ENCODE peak calls at places on chromosomes 2 and 18, in six cellular contexts. One of them, this sample, is unnamed.

GRCh38 chr2:69017080-69017479 is 4.1 kb downstream of the ANTXR1 start:
- DNase-seq in IMR-90: peak
- DNase-seq in trophoblast cell: no peak
- DNase-seq in mesenchymal stem cell: peak
- DNase-seq in neuronal stem cell: no peak
- DNase-seq in H9: no peak
- DNase-seq in this sample: no peak

GRCh38 chr2:10278029-10278762 is 24.5 kb upstream of the HPCAL1 start:
- DNase-seq in H9: no peak
- DNase-seq in neuronal stem cell: no peak
- DNase-seq in IMR-90: peak
- DNase-seq in mesenchymal stem cell: peak
- DNase-seq in trophoblast cell: peak
- DNase-seq in this sample: no peak

GRCh38 chr2:20620696-20621365 is 30.1 kb downstream of the HS1BP3 start:
- DNase-seq in trophoblast cell: peak
- DNase-seq in neuronal stem cell: no peak
- DNase-seq in H9: no peak
- DNase-seq in IMR-90: no peak
- DNase-seq in mesenchymal stem cell: no peak
- DNase-seq in this sample: no peak

GRCh38 chr2:160583162-160583522 is 89.5 kb upstream of the RBMS1 start:
- DNase-seq in trophoblast cell: no peak
- DNase-seq in neuronal stem cell: no peak
- DNase-seq in mesenchymal stem cell: no peak
- DNase-seq in H9: no peak
- DNase-seq in IMR-90: peak
- DNase-seq in this sample: no peak

GRCh38 chr2:169509230-169509917 is at the start of gene KLHL41:
- DNase-seq in mesenchymal stem cell: no peak
- DNase-seq in IMR-90: peak
- DNase-seq in trophoblast cell: no peak
- DNase-seq in neuronal stem cell: no peak
- DNase-seq in H9: no peak
- DNase-seq in this sample: no peak

GRCh38 chr18:57705011-57705410 is 83.4 kb upstream of the NARS1 start:
- DNase-seq in IMR-90: no peak
- DNase-seq in trophoblast cell: no peak
- DNase-seq in neuronal stem cell: no peak
- DNase-seq in H9: no peak
- DNase-seq in mesenchymal stem cell: no peak
- DNase-seq in this sample: no peak

GRCh38 chr2:106144621-106145331 is 49.3 kb downstream of the UXS1 start:
- DNase-seq in trophoblast cell: no peak
- DNase-seq in H9: no peak
- DNase-seq in IMR-90: no peak
- DNase-seq in neuronal stem cell: no peak
- DNase-seq in mesenchymal stem cell: no peak
- DNase-seq in this sample: no peak

GRCh38 chr2:126655500-126656310 is at the start of gene GYPC:
- DNase-seq in trophoblast cell: no peak
- DNase-seq in H9: peak
- DNase-seq in mesenchymal stem cell: peak
- DNase-seq in neuronal stem cell: peak
- DNase-seq in IMR-90: peak
- DNase-seq in this sample: peak

GRCh38 chr2:73862987-73863386 is 29.8 kb upstream of the ACTG2 start:
- DNase-seq in neuronal stem cell: no peak
- DNase-seq in IMR-90: no peak
- DNase-seq in H9: no peak
- DNase-seq in trophoblast cell: no peak
- DNase-seq in mesenchymal stem cell: no peak
- DNase-seq in this sample: no peak

GRCh38 chr2:240339411-240340360 is 95.8 kb upstream of the GPC1 start:
- DNase-seq in H9: peak
- DNase-seq in neuronal stem cell: no peak
- DNase-seq in trophoblast cell: no peak
- DNase-seq in IMR-90: no peak
- DNase-seq in mesenchymal stem cell: no peak
- DNase-seq in this sample: no peak

GRCh38 chr18:13026583-13027270 is 35.6 kb downstream of the CEP192 start:
- DNase-seq in neuronal stem cell: no peak
- DNase-seq in H9: no peak
- DNase-seq in trophoblast cell: no peak
- DNase-seq in mesenchymal stem cell: peak
- DNase-seq in IMR-90: peak
- DNase-seq in this sample: no peak

GRCh38 chr2:160612266-160612864 is 118.8 kb upstream of the RBMS1 start:
- DNase-seq in neuronal stem cell: no peak
- DNase-seq in H9: no peak
- DNase-seq in IMR-90: peak
- DNase-seq in mesenchymal stem cell: no peak
- DNase-seq in trophoblast cell: no peak
- DNase-seq in this sample: no peak

GRCh38 chr2:85956647-85957039 is 67.9 kb upstream of the ST3GAL5 start:
- DNase-seq in neuronal stem cell: no peak
- DNase-seq in H9: no peak
- DNase-seq in trophoblast cell: no peak
- DNase-seq in IMR-90: no peak
- DNase-seq in mesenchymal stem cell: no peak
- DNase-seq in this sample: no peak

GRCh38 chr2:231720971-231721640 is 12.8 kb downstream of the PTMA start:
- DNase-seq in trophoblast cell: no peak
- DNase-seq in IMR-90: no peak
- DNase-seq in mesenchymal stem cell: no peak
- DNase-seq in neuronal stem cell: no peak
- DNase-seq in H9: no peak
- DNase-seq in this sample: no peak

GRCh38 chr2:180999274-180999964 is 19.0 kb downstream of the UBE2E3 start:
- DNase-seq in IMR-90: no peak
- DNase-seq in mesenchymal stem cell: no peak
- DNase-seq in H9: no peak
- DNase-seq in trophoblast cell: no peak
- DNase-seq in neuronal stem cell: no peak
- DNase-seq in this sample: no peak

GRCh38 chr2:101026923-101027469 is 24.9 kb downstream of the RPL31 start:
- DNase-seq in H9: no peak
- DNase-seq in trophoblast cell: no peak
- DNase-seq in neuronal stem cell: no peak
- DNase-seq in mesenchymal stem cell: no peak
- DNase-seq in IMR-90: no peak
- DNase-seq in this sample: no peak

GRCh38 chr2:139260052-139260430 is 479.9 kb upstream of the NXPH2 start:
- DNase-seq in trophoblast cell: no peak
- DNase-seq in neuronal stem cell: no peak
- DNase-seq in IMR-90: no peak
- DNase-seq in H9: no peak
- DNase-seq in mesenchymal stem cell: no peak
- DNase-seq in this sample: no peak

GRCh38 chr2:67760995-67761394 is 301.8 kb downstream of the C1D start:
- DNase-seq in trophoblast cell: no peak
- DNase-seq in H9: no peak
- DNase-seq in IMR-90: no peak
- DNase-seq in mesenchymal stem cell: no peak
- DNase-seq in neuronal stem cell: no peak
- DNase-seq in this sample: no peak

GRCh38 chr2:119469661-119470297 is 38.1 kb downstream of the TMEM37 start:
- DNase-seq in neuronal stem cell: no peak
- DNase-seq in mesenchymal stem cell: no peak
- DNase-seq in trophoblast cell: no peak
- DNase-seq in IMR-90: no peak
- DNase-seq in H9: no peak
- DNase-seq in this sample: no peak

GRCh38 chr2:119466373-119466772 is 34.7 kb downstream of the TMEM37 start:
- DNase-seq in neuronal stem cell: no peak
- DNase-seq in IMR-90: no peak
- DNase-seq in trophoblast cell: no peak
- DNase-seq in H9: no peak
- DNase-seq in mesenchymal stem cell: no peak
- DNase-seq in this sample: no peak

GRCh38 chr2:119465687-119466086 is 34.0 kb downstream of the TMEM37 start:
- DNase-seq in neuronal stem cell: no peak
- DNase-seq in H9: no peak
- DNase-seq in trophoblast cell: no peak
- DNase-seq in IMR-90: no peak
- DNase-seq in mesenchymal stem cell: no peak
- DNase-seq in this sample: no peak

GRCh38 chr2:119469131-119469530 is 37.5 kb downstream of the TMEM37 start:
- DNase-seq in IMR-90: no peak
- DNase-seq in H9: no peak
- DNase-seq in mesenchymal stem cell: no peak
- DNase-seq in neuronal stem cell: no peak
- DNase-seq in trophoblast cell: no peak
- DNase-seq in this sample: no peak

GRCh38 chr2:119468154-119468955 is 36.7 kb downstream of the TMEM37 start:
- DNase-seq in mesenchymal stem cell: no peak
- DNase-seq in trophoblast cell: peak
- DNase-seq in H9: no peak
- DNase-seq in IMR-90: peak
- DNase-seq in neuronal stem cell: no peak
- DNase-seq in this sample: no peak
- H4K91ac ChIP-seq in mesenchymal stem cell: no peak
- H4K91ac ChIP-seq in trophoblast cell: no peak
- H4K91ac ChIP-seq in H9: no peak
- H4K91ac ChIP-seq in IMR-90: no peak
- H4K91ac ChIP-seq in neuronal stem cell: no peak
- H4K91ac ChIP-seq in this sample: no peak

DNA sequence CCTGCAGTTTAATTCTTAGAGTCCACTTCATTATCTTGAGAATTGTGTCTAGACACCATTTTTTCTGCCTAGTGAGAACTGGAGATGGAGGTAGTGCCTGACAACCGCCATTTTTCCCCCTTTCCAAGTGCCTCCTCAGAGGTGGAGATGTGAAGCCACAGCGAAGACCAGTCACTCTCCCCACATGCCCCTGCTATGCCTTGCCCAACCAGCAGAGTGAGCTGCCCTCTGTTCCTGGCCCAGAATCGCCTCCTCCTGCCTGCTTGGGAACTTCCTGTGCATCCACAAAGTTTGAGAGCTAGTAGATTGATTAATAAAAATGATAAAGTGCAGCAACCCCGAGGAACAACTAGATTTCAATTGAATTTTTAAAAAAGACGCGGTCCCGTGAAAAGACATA is 123.3 kb downstream of the CLIP4 start:
- DNase-seq in IMR-90: peak
- DNase-seq in neuronal stem cell: no peak
- DNase-seq in mesenchymal stem cell: peak
- DNase-seq in H9: peak
- DNase-seq in trophoblast cell: no peak
- DNase-seq in this sample: peak
- H4K91ac ChIP-seq in IMR-90: no peak
- H4K91ac ChIP-seq in neuronal stem cell: no peak
- H4K91ac ChIP-seq in mesenchymal stem cell: no peak
- H4K91ac ChIP-seq in H9: no peak
- H4K91ac ChIP-seq in trophoblast cell: no peak
- H4K91ac ChIP-seq in this sample: no peak

GRCh38 chr2:188068093-188068492 is 223.6 kb upstream of the GULP1 start:
- DNase-seq in trophoblast cell: no peak
- DNase-seq in mesenchymal stem cell: peak
- DNase-seq in IMR-90: peak
- DNase-seq in H9: no peak
- DNase-seq in neuronal stem cell: no peak
- DNase-seq in this sample: no peak

DNA sequence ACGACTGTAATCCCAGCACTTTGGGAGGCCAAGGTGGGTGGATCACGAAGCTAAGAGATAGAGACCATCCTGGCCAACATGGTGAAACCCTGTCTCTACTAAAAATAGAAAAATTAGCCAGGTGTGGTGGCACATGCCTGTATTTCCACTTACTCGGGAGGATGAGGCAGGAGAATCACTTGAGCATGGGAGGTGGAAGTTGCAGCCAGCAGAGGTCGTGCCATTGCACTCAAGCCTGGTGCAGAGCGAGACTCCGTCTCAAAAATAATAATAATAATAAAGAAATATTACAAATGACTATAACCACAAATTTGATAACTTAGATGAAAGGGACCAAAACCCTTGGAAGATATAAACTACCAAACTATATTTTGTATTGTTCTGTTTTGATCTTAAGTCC is 226.3 kb upstream of the GULP1 start:
- DNase-seq in mesenchymal stem cell: no peak
- DNase-seq in H9: peak
- DNase-seq in trophoblast cell: peak
- DNase-seq in neuronal stem cell: no peak
- DNase-seq in IMR-90: no peak
- DNase-seq in this sample: no peak
- H4K91ac ChIP-seq in mesenchymal stem cell: no peak
- H4K91ac ChIP-seq in H9: no peak
- H4K91ac ChIP-seq in trophoblast cell: no peak
- H4K91ac ChIP-seq in neuronal stem cell: no peak
- H4K91ac ChIP-seq in IMR-90: no peak
- H4K91ac ChIP-seq in this sample: no peak

GRCh38 chr2:132438650-132439030 is 22.0 kb downstream of the GPR39 start:
- DNase-seq in neuronal stem cell: no peak
- DNase-seq in trophoblast cell: peak
- DNase-seq in IMR-90: peak
- DNase-seq in H9: no peak
- DNase-seq in mesenchymal stem cell: peak
- DNase-seq in this sample: no peak

GRCh38 chr2:132441051-132441450 is 24.4 kb downstream of the GPR39 start:
- DNase-seq in mesenchymal stem cell: peak
- DNase-seq in IMR-90: peak
- DNase-seq in H9: no peak
- DNase-seq in trophoblast cell: no peak
- DNase-seq in neuronal stem cell: no peak
- DNase-seq in this sample: no peak

GRCh38 chr2:132443106-132443505 is 26.5 kb downstream of the GPR39 start:
- DNase-seq in mesenchymal stem cell: no peak
- DNase-seq in trophoblast cell: no peak
- DNase-seq in H9: no peak
- DNase-seq in IMR-90: no peak
- DNase-seq in neuronal stem cell: no peak
- DNase-seq in this sample: no peak

GRCh38 chr2:132437852-132438649 is 21.4 kb downstream of the GPR39 start:
- DNase-seq in neuronal stem cell: no peak
- DNase-seq in H9: no peak
- DNase-seq in trophoblast cell: no peak
- DNase-seq in IMR-90: no peak
- DNase-seq in mesenchymal stem cell: no peak
- DNase-seq in this sample: no peak

DNA sequence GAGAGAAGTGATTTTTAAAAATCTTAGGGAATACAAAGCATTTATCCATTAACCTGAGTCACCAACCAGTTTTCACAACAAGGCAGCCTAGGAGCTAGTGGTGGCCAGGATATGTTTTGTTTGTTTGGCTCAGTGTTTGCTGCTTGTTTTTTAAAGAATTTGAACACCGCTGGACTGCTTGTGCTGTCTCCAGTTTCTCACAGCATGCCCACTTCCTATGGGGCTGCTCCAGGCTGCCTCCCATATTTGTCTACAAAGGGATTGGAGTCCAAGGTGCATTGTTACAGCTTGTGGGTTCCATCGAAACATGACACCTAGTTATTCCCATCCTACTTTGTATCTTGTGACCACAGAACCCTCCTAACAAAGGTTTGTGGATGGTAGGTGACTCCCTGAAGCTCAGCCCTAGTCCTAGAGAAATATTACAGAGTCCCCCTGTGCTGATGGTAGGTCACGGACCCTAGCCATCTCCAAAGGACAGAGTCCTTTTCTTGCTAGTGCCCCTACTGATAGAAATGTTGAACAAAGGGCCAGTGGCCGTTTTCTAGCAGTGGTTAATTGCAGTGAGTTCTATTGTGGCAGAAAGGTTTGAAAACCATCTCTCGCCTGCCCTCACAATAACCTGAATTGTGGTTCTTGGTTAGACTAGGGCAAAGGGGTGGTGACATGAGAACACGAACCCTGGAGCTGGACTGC is 23.2 kb downstream of the GPR39 start:
- DNase-seq in trophoblast cell: no peak
- DNase-seq in IMR-90: peak
- DNase-seq in mesenchymal stem cell: peak
- DNase-seq in neuronal stem cell: no peak
- DNase-seq in H9: no peak
- DNase-seq in this sample: no peak
- H4K91ac ChIP-seq in trophoblast cell: no peak
- H4K91ac ChIP-seq in IMR-90: peak
- H4K91ac ChIP-seq in mesenchymal stem cell: peak
- H4K91ac ChIP-seq in neuronal stem cell: no peak
- H4K91ac ChIP-seq in H9: no peak
- H4K91ac ChIP-seq in this sample: no peak